ENCODE peak calls at places on chromosomes 13 and 19, in six cellular contexts. One of them, this sample, is unnamed.

GRCh38 chr19:42273407-42274064 is 4.5 kb downstream of the CIC start:
- DNase-seq in HTR-8/SVneo: no peak
- DNase-seq in CD4-positive, alpha-beta T cell: no peak
- DNase-seq in globus pallidus: no peak
- DNase-seq in Calu3: no peak
- DNase-seq in aorta: peak; percentile 47
- DNase-seq in this sample: no peak

GRCh38 chr13:21009036-21009435 is 52.4 kb downstream of the LATS2 start:
- DNase-seq in HTR-8/SVneo: no peak
- DNase-seq in CD4-positive, alpha-beta T cell: no peak
- DNase-seq in globus pallidus: peak; percentile 14
- DNase-seq in Calu3: no peak
- DNase-seq in aorta: no peak
- DNase-seq in this sample: no peak

GRCh38 chr13:110306960-110307696 is at the start of the genes COL4A1 and COL4A2:
- DNase-seq in HTR-8/SVneo: peak; percentile 26
- DNase-seq in CD4-positive, alpha-beta T cell: no peak
- DNase-seq in globus pallidus: no peak
- DNase-seq in Calu3: no peak
- DNase-seq in aorta: peak; percentile 80
- DNase-seq in this sample: no peak

GRCh38 chr19:51359294-51359693 is 6.9 kb downstream of the ETFB start:
- DNase-seq in HTR-8/SVneo: no peak
- DNase-seq in CD4-positive, alpha-beta T cell: no peak
- DNase-seq in globus pallidus: peak; percentile 10
- DNase-seq in Calu3: no peak
- DNase-seq in aorta: no peak
- DNase-seq in this sample: peak; percentile 95

GRCh38 chr19:10846500-10847202 is 1.6 kb upstream of the C19orf38 start:
- DNase-seq in HTR-8/SVneo: no peak
- DNase-seq in CD4-positive, alpha-beta T cell: no peak
- DNase-seq in globus pallidus: no peak
- DNase-seq in Calu3: no peak
- DNase-seq in aorta: no peak
- DNase-seq in this sample: no peak

GRCh38 chr13:63299995-63300394 is 1884.3 kb upstream of the PCDH20 start:
- DNase-seq in HTR-8/SVneo: no peak
- DNase-seq in CD4-positive, alpha-beta T cell: no peak
- DNase-seq in globus pallidus: no peak
- DNase-seq in Calu3: no peak
- DNase-seq in aorta: no peak
- DNase-seq in this sample: no peak

GRCh38 chr13:41516760-41517159 is 59.4 kb downstream of the RGCC start:
- DNase-seq in HTR-8/SVneo: no peak
- DNase-seq in CD4-positive, alpha-beta T cell: no peak
- DNase-seq in globus pallidus: no peak
- DNase-seq in Calu3: no peak
- DNase-seq in aorta: no peak
- DNase-seq in this sample: no peak

GRCh38 chr19:12664406-12665280 is 1.9 kb downstream of the MAN2B1 start:
- DNase-seq in HTR-8/SVneo: no peak
- DNase-seq in CD4-positive, alpha-beta T cell: no peak
- DNase-seq in globus pallidus: no peak
- DNase-seq in Calu3: no peak
- DNase-seq in aorta: no peak
- DNase-seq in this sample: no peak

GRCh38 chr19:47112166-47112663 is 1.4 kb downstream of the ZC3H4 start:
- DNase-seq in HTR-8/SVneo: peak; percentile 65
- DNase-seq in CD4-positive, alpha-beta T cell: peak; percentile 86
- DNase-seq in globus pallidus: peak; percentile 87
- DNase-seq in Calu3: peak; percentile 90
- DNase-seq in aorta: peak; percentile 94
- DNase-seq in this sample: peak; percentile 91

GRCh38 chr19:12946092-12946845 is 607 bp downstream of the RAD23A start:
- DNase-seq in HTR-8/SVneo: peak; percentile 70
- DNase-seq in CD4-positive, alpha-beta T cell: peak; percentile 43
- DNase-seq in globus pallidus: no peak
- DNase-seq in Calu3: peak; percentile 64
- DNase-seq in aorta: peak; percentile 84
- DNase-seq in this sample: no peak

GRCh38 chr13:80783926-80784325 is 443.0 kb upstream of the SPRY2 start:
- DNase-seq in HTR-8/SVneo: no peak
- DNase-seq in CD4-positive, alpha-beta T cell: no peak
- DNase-seq in globus pallidus: no peak
- DNase-seq in Calu3: no peak
- DNase-seq in aorta: no peak
- DNase-seq in this sample: no peak

GRCh38 chr19:3690551-3691371 is 9.5 kb downstream of the PIP5K1C start:
- DNase-seq in HTR-8/SVneo: no peak
- DNase-seq in CD4-positive, alpha-beta T cell: no peak
- DNase-seq in globus pallidus: no peak
- DNase-seq in Calu3: no peak
- DNase-seq in aorta: peak; percentile 42
- DNase-seq in this sample: no peak

GRCh38 chr13:23510979-23511735 is 59.1 kb upstream of the TNFRSF19 start:
- DNase-seq in HTR-8/SVneo: no peak
- DNase-seq in CD4-positive, alpha-beta T cell: no peak
- DNase-seq in globus pallidus: peak; percentile 13
- DNase-seq in Calu3: no peak
- DNase-seq in aorta: no peak
- DNase-seq in this sample: peak; percentile 24

GRCh38 chr13:33453911-33454310 is 168.4 kb upstream of the STARD13 start:
- DNase-seq in HTR-8/SVneo: no peak
- DNase-seq in CD4-positive, alpha-beta T cell: no peak
- DNase-seq in globus pallidus: no peak
- DNase-seq in Calu3: no peak
- DNase-seq in aorta: no peak
- DNase-seq in this sample: no peak

GRCh38 chr13:111856571-111856970 is 210.4 kb upstream of the SOX1 start:
- DNase-seq in HTR-8/SVneo: no peak
- DNase-seq in CD4-positive, alpha-beta T cell: no peak
- DNase-seq in globus pallidus: no peak
- DNase-seq in Calu3: no peak
- DNase-seq in aorta: no peak
- DNase-seq in this sample: no peak

This sample was measured in H4.